ENCODE peak calls at places on chromosome 1, in eight cellular contexts. T is WERI-Rb-1; O is endodermal cell; U is astrocyte of the spinal cord; S is CD8-positive, alpha-beta T cell; C is fibroblast of mammary gland; A is HFF-Myc; E is gastrocnemius medialis. D is an unnamed sample.

GRCh38 chr1:247347395-247348222 is 15.9 kb upstream of the ZNF496 start:
- DNase-seq in C (no peak), E (no peak), S (no peak), A (no peak), O (peak), T (no peak), U (no peak), D (no peak)

GRCh38 chr1:159916240-159917051 is 8.9 kb downstream of the TAGLN2 start:
- DNase-seq in C (peak), T (no peak), O (peak), S (no peak), E (no peak), U (peak), A (no peak), D (peak)

GRCh38 chr1:110545492-110545891 is 26.5 kb upstream of the KCNA10 start:
- DNase-seq in S (no peak), A (no peak), E (no peak), C (no peak), O (no peak), U (no peak), T (no peak), D (no peak)

GRCh38 chr1:174789399-174789798 is 210.3 kb upstream of the CACYBP start:
- DNase-seq in C (peak), O (no peak), E (no peak), T (no peak), U (peak), A (peak), S (no peak), D (peak)

GRCh38 chr1:57325117-57325516 is 98.7 kb downstream of the DAB1 start:
- DNase-seq in E (no peak), T (no peak), S (no peak), A (no peak), C (no peak), O (no peak), U (no peak), D (no peak)

GRCh38 chr1:66848193-66848592 is 47.1 kb upstream of the INSL5 start:
- DNase-seq in O (no peak), U (no peak), C (no peak), T (no peak), E (no peak), A (no peak), S (no peak), D (no peak)

GRCh38 chr1:153534226-153534932 is 1.4 kb downstream of the S100A6 start:
- DNase-seq in T (no peak), S (no peak), O (no peak), C (peak), A (no peak), E (peak), U (peak), D (no peak)

GRCh38 chr1:240559781-240560180 is 52.2 kb downstream of the GREM2 start:
- DNase-seq in A (no peak), E (no peak), C (no peak), U (no peak), O (no peak), S (no peak), T (no peak), D (no peak)

GRCh38 chr1:207035877-207036558 is 3.5 kb upstream of the C1orf116 start:
- DNase-seq in T (no peak), A (no peak), U (no peak), E (no peak), C (no peak), O (no peak), S (no peak), D (no peak)

GRCh38 chr1:1185101-1185765 is 11.6 kb downstream of the TTLL10 start:
- DNase-seq in S (no peak), O (peak), E (no peak), A (no peak), U (no peak), T (no peak), C (no peak), D (no peak)

GRCh38 chr1:11792106-11792505 is 13.7 kb downstream of the MTHFR start:
- DNase-seq in O (no peak), T (no peak), A (no peak), E (peak), U (no peak), C (no peak), S (no peak), D (no peak)

GRCh38 chr1:177913762-177914540 is 55.9 kb downstream of the SEC16B start:
- DNase-seq in C (peak), A (no peak), T (peak), S (no peak), E (no peak), U (peak), O (peak), D (peak)

GRCh38 chr1:84573967-84574842 is at the start of gene CTBS:
- DNase-seq in T (peak), A (peak), C (peak), O (peak), U (peak), E (peak), S (peak), D (peak)

GRCh38 chr1:196075621-196076020 is 532.6 kb downstream of the KCNT2 start:
- DNase-seq in C (no peak), S (no peak), E (no peak), A (no peak), T (no peak), U (no peak), O (no peak), D (no peak)

DNA sequence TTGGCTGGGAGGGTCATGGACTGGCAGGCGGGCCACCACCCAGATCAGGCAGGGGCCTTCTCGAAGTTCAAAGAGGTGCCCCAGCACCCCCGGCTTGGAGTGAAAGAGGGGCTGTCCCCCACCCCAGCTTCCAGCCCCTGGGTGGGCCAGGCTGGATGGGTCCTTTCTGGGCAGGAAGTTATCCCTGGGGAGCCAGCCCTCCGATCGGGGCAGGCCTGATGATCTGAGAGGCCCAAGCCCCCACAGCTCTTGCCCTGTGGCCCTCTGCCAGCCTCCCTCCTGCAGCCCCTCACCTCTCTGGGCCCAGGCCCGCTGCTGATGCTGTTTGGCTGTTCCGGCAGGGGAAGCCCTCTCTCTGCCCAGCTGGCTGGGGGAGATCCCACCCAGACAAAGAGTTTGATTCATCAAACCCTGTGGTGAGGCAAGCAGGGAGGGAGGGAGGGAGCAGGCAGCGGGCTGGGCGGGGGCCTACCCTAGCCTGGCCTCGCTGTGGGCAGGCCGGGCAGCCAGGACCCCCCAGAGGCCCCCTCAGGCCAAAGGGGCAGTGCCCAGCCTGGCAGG is 2.5 kb downstream of the ARHGEF19 start:
- DNase-seq in S (no peak), C (no peak), T (no peak), U (no peak), O (no peak), E (no peak), A (no peak), D (no peak)
- H3K4me3 ChIP-seq in S (no peak), C (no peak), T (no peak), U (peak), O (no peak), E (no peak), A (no peak), D (no peak)

DNA sequence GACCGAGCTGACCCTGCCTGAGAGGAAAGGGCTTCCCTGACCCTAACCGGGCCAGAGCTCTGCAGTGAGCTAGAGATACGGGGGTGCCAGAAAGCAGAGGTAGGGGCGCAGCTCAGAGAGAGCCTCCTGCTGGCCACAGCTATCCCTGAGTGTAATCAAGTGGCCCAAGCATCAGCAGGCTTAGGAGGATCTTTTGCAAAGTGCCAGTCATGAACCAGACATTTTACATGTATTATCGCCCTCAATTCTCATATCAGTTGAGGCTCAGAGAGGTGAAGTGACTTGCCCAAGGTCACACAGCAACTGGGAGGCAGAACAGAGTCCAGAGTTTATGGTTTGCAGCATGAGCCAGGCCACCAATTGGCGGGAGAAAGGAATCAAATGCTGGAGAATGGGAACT is 7.0 kb upstream of the ID3 start:
- DNase-seq in O (peak), E (no peak), A (no peak), T (no peak), U (no peak), S (no peak), C (no peak), D (peak)
- TF ChIP-seq CTCF in O (peak), E (no peak), A (peak), T (peak), U (peak), S (no peak), C (no peak), D (peak)

GRCh38 chr1:19391596-19391981 is 79.5 kb downstream of the SLC66A1 start:
- DNase-seq in S (no peak), C (no peak), O (peak), T (no peak), E (no peak), U (no peak), A (no peak), D (no peak)
- H3K4me3 ChIP-seq in S (peak), C (no peak), O (no peak), T (no peak), E (no peak), U (no peak), A (no peak), D (no peak)

DNA sequence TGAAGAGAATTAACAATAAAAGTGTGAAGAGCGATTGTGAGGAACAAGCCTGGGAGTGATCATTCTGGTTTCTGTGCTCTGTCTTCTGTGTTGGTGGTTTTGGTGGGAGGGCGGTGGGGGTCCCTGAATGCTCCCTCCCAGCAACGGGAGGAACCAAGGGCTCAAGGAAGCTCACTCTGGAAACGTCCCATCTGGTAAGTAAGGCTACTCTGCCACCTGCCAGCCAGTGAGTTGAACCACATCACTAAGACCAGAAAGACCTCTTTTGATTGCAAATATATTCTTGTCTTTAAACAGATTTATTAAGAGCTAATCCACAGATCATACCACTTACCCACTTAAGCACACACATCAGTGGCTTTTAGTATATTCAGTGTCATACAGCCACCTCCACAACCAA is 125.0 kb downstream of the PRDM2 start:
- DNase-seq in U (no peak), C (peak), A (no peak), S (no peak), E (no peak), T (no peak), O (no peak), D (peak)
- TF ChIP-seq CTCF in U (peak), C (peak), A (no peak), S (no peak), E (peak), T (peak), O (no peak), D (peak)

GRCh38 chr1:151286619-151287340 is 4.7 kb downstream of the ZNF687 start:
- DNase-seq in A (no peak), O (no peak), U (no peak), T (no peak), S (no peak), C (no peak), E (no peak), D (no peak)
- H3K4me3 ChIP-seq in A (no peak), O (no peak), U (no peak), T (no peak), S (no peak), C (no peak), E (no peak), D (no peak)

GRCh38 chr1:208239518-208240381 is 4.4 kb downstream of the PLXNA2 start:
- DNase-seq in E (no peak), A (no peak), S (no peak), O (peak), T (no peak), U (no peak), C (no peak), D (no peak)
- TF ChIP-seq CTCF in E (no peak), A (no peak), S (no peak), O (peak), T (no peak), U (no peak), C (no peak), D (no peak)

DNA sequence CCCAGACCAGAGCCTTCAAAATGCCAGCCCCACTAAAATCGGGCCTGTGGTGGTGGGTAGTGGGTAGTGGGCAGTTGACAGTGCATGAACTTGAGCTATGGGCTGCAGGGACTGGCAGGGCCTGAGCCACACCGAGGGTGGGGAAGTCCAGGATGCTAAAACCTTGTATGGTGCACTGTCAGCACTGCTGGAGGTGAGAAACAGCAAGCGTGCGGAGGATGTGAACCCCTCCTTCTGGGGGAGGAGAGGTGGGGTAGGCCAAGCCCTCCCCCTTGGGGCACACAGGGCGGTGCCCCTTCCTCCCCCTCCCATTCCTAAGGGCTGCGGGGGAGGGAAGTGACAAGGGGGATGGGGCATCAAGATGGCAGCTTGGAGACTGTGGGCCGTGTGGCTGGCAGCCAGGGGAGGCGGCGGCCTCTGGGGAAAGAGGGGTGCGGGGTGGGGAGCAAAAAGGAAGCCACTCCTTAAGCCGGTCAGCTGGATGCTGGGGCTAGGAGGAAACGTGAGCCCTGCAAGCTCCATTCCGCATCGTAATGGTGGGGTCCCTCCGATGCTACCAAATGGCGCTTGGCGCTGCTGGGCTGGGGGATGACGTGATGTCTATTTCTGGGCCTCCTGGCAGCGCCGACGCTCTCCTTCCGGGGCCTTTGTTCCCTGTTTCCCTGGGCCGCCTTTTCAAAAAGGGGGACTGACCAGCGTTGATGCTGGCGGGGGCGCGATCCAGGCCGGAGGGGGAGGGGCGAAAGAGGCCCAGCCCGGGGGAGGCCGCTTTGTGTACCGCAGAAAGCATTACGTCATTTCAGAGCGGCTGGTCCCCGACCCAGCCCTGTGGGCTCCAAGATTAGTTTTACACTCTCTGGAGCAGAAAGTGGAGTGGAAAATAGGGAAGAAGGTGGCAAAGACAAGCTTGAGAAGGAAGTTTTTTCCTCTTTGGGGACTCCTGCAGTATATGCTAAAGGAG is 794 bp downstream of the SYT11 start:
- DNase-seq in E (peak), O (no peak), T (peak), C (peak), A (no peak), S (peak), U (peak), D (peak)
- H3K4me3 ChIP-seq in E (peak), O (no peak), T (peak), C (peak), A (peak), S (peak), U (peak), D (peak)

GRCh38 chr1:63915121-63915520 is 141.3 kb downstream of the ROR1 start:
- DNase-seq in T (peak), S (no peak), E (no peak), A (no peak), O (peak), C (peak), U (peak), D (peak)
- TF ChIP-seq CTCF in T (peak), S (no peak), E (no peak), A (peak), O (peak), C (peak), U (peak), D (peak)

D was measured in choroid plexus epithelial cell.